ENCODE peak calls at places on chromosomes 7 and 10, in six cellular contexts. F, H, A, L, J and P are unnamed samples.

GRCh38 chr7:112420236-112420945 is 29.9 kb upstream of the IFRD1 start:
- DNase-seq in L (no peak), A (no peak), J (peak), H (peak), F (no peak), P (peak)

GRCh38 chr7:4204530-4205165 is 477.4 kb upstream of the FOXK1 start:
- DNase-seq in F (peak), A (no peak), L (no peak), J (no peak), H (peak), P (no peak)

GRCh38 chr10:45373003-45373782 is 823 bp upstream of the ALOX5 start:
- DNase-seq in L (peak), H (peak), F (peak), A (no peak), J (no peak), P (peak)

GRCh38 chr7:19119901-19120486 is 2.6 kb upstream of the TWIST1 start:
- DNase-seq in J (no peak), L (no peak), F (no peak), A (no peak), H (no peak), P (peak)

GRCh38 chr10:76871697-76872295 is 765.8 kb downstream of the KCNMA1 start:
- DNase-seq in H (no peak), J (no peak), A (no peak), F (no peak), L (no peak), P (no peak)

GRCh38 chr7:4136501-4137110 is 545.5 kb upstream of the FOXK1 start:
- DNase-seq in H (no peak), J (no peak), F (peak), A (no peak), L (no peak), P (no peak)

GRCh38 chr7:5354460-5355279 is 69.0 kb downstream of the TNRC18 start:
- DNase-seq in H (no peak), A (no peak), L (no peak), F (no peak), J (peak), P (no peak)

GRCh38 chr10:123404357-123404756 is 250.2 kb downstream of the BUB3 start:
- DNase-seq in J (no peak), L (no peak), A (no peak), H (no peak), F (no peak), P (no peak)

GRCh38 chr10:128577958-128578750 is 451.9 kb upstream of the MKI67 start:
- DNase-seq in H (no peak), F (no peak), L (no peak), J (no peak), A (no peak), P (no peak)

GRCh38 chr7:43586251-43586900 is 3.5 kb downstream of the STK17A start:
- DNase-seq in H (peak), L (no peak), F (no peak), A (no peak), J (no peak), P (no peak)

GRCh38 chr7:96495751-96496216 is 173.9 kb upstream of the SLC25A13 start:
- DNase-seq in F (no peak), A (no peak), H (no peak), J (no peak), L (peak), P (peak)

GRCh38 chr7:134254311-134254710 is 62.4 kb downstream of the SLC35B4 start:
- DNase-seq in F (no peak), H (peak), A (no peak), J (no peak), L (no peak), P (peak)

GRCh38 chr7:142301299-142301698 is 43.4 kb upstream of the PRSS58 start:
- DNase-seq in J (no peak), H (no peak), F (no peak), A (no peak), L (no peak), P (no peak)

GRCh38 chr10:66151346-66151745 is 774.5 kb upstream of the LRRTM3 start:
- DNase-seq in J (no peak), A (no peak), F (no peak), H (no peak), L (no peak), P (no peak)

GRCh38 chr7:48046458-48046857 is 11.1 kb downstream of the C7orf57 start:
- DNase-seq in F (no peak), A (no peak), H (no peak), L (no peak), J (no peak), P (no peak)

GRCh38 chr10:113006656-113007342 is 56.8 kb downstream of the TCF7L2 start:
- DNase-seq in H (peak), J (no peak), A (no peak), L (no peak), F (no peak), P (peak)

GRCh38 chr7:45157286-45157652 is 322 bp upstream of the RAMP3 start:
- DNase-seq in J (no peak), F (no peak), H (no peak), L (no peak), A (no peak), P (no peak)

GRCh38 chr7:74289660-74290589 is 718 bp downstream of the CLIP2 start:
- DNase-seq in L (peak), A (peak), F (no peak), J (peak), H (no peak), P (peak)

GRCh38 chr7:114444196-114444595 is 29.6 kb downstream of the FOXP2 start:
- DNase-seq in H (no peak), L (no peak), A (no peak), F (no peak), J (no peak), P (no peak)

GRCh38 chr10:130973127-130973839 is 338.2 kb downstream of the TCERG1L start:
- DNase-seq in J (no peak), L (no peak), H (no peak), F (no peak), A (no peak), P (no peak)